ENCODE peak calls at places on chromosomes 7 and 10, in eight cellular contexts. Q is AG04450, R is colonic mucosa, O is HL-60, W is DND-41, G is lung, I is HCT116, M is AG10803. P is an unnamed sample.

GRCh38 chr10:75401569-75402485 is at the start of gene ZNF503:
- DNase-seq in Q (peak), G (peak), W (no peak), O (peak), M (peak), I (peak), R (peak), P (peak)

GRCh38 chr10:21060626-21061025 is 163.5 kb upstream of the NEBL start:
- DNase-seq in W (no peak), G (no peak), Q (no peak), R (no peak), M (no peak), O (no peak), I (no peak), P (no peak)

GRCh38 chr10:36462194-36462593 is 663.2 kb upstream of the ANKRD30A start:
- DNase-seq in R (no peak), I (no peak), M (peak), G (no peak), O (no peak), Q (no peak), W (no peak), P (peak)

GRCh38 chr7:118152149-118152548 is 31.8 kb upstream of the LSM8 start:
- DNase-seq in I (no peak), W (no peak), Q (no peak), O (no peak), G (no peak), R (no peak), M (peak), P (no peak)

GRCh38 chr10:123202526-123202925 is 48.3 kb downstream of the BUB3 start:
- DNase-seq in W (no peak), Q (no peak), G (no peak), M (no peak), I (no peak), R (no peak), O (no peak), P (no peak)

GRCh38 chr7:77727936-77728701 is 31.9 kb downstream of the RSBN1L start:
- DNase-seq in M (peak), I (no peak), G (no peak), Q (no peak), W (no peak), O (no peak), R (no peak), P (peak)

GRCh38 chr10:21202766-21203457 is 305.8 kb upstream of the NEBL start:
- DNase-seq in G (no peak), Q (no peak), O (no peak), M (peak), I (no peak), R (no peak), W (no peak), P (no peak)

GRCh38 chr7:2645274-2645868 is 13.6 kb downstream of the TTYH3 start:
- DNase-seq in W (peak), I (no peak), G (no peak), O (peak), M (peak), Q (no peak), R (no peak), P (peak)

GRCh38 chr7:20816389-20816959 is 29.8 kb upstream of the SP8 start:
- DNase-seq in W (no peak), R (no peak), M (no peak), Q (no peak), G (no peak), I (no peak), O (no peak), P (peak)

GRCh38 chr10:26374426-26374825 is 63.7 kb upstream of the APBB1IP start:
- DNase-seq in O (no peak), M (no peak), Q (no peak), G (no peak), I (no peak), W (no peak), R (no peak), P (no peak)

GRCh38 chr7:11707606-11708193 is 124.3 kb downstream of the THSD7A start:
- DNase-seq in M (no peak), R (no peak), G (no peak), Q (no peak), I (no peak), W (no peak), O (no peak), P (no peak)

GRCh38 chr10:52740913-52741675 is 31.5 kb downstream of the MBL2 start:
- DNase-seq in G (no peak), R (peak), M (peak), I (peak), W (peak), Q (no peak), O (no peak), P (peak)

GRCh38 chr7:138975343-138976104 is 5.7 kb downstream of the KIAA1549 start:
- DNase-seq in G (no peak), Q (no peak), O (no peak), W (no peak), R (no peak), I (no peak), M (no peak), P (no peak)

GRCh38 chr10:104819731-104820130 is 178.6 kb downstream of the SORCS3 start:
- DNase-seq in M (no peak), W (no peak), O (no peak), R (no peak), I (no peak), G (no peak), Q (no peak), P (no peak)

GRCh38 chr10:116690356-116691078 is 51.8 kb downstream of the HSPA12A start:
- DNase-seq in Q (no peak), M (no peak), R (no peak), I (no peak), W (no peak), G (no peak), O (no peak), P (peak)

GRCh38 chr7:66150471-66150870 is 35.8 kb downstream of the CRCP start:
- DNase-seq in W (no peak), R (peak), I (no peak), O (no peak), Q (no peak), M (peak), G (peak), P (peak)

GRCh38 chr10:17075510-17075909 is 54.1 kb downstream of the CUBN start:
- DNase-seq in R (no peak), O (peak), I (no peak), Q (peak), M (peak), G (no peak), W (no peak), P (peak)

GRCh38 chr7:155405399-155406318 is 52.3 kb upstream of the EN2 start:
- DNase-seq in G (no peak), I (no peak), M (no peak), O (no peak), W (no peak), R (no peak), Q (no peak), P (no peak)

GRCh38 chr10:521261-521660 is 168.2 kb downstream of the DIP2C start:
- DNase-seq in O (no peak), I (no peak), R (no peak), W (no peak), G (no peak), Q (no peak), M (no peak), P (no peak)

GRCh38 chr7:122329145-122329802 is 24.7 kb upstream of the FEZF1 start:
- DNase-seq in I (no peak), O (no peak), W (no peak), G (no peak), Q (no peak), M (no peak), R (no peak), P (no peak)

GRCh38 chr10:30127120-30127541 is 67.7 kb upstream of the JCAD start:
- DNase-seq in M (peak), G (no peak), O (no peak), Q (no peak), W (no peak), I (no peak), R (no peak), P (peak)

GRCh38 chr7:23462846-23463245 is 7.4 kb downstream of the IGF2BP3 start:
- DNase-seq in G (no peak), R (no peak), I (no peak), W (no peak), M (peak), O (no peak), Q (no peak), P (peak)

GRCh38 chr10:35456175-35456574 is 119.9 kb downstream of the CCNY start:
- DNase-seq in I (no peak), G (no peak), W (no peak), Q (no peak), M (no peak), O (no peak), R (no peak), P (no peak)

GRCh38 chr10:102714621-102715455 is at the start of gene SFXN2:
- DNase-seq in G (peak), W (peak), R (peak), Q (no peak), I (no peak), O (no peak), M (no peak), P (no peak)

GRCh38 chr7:130904031-130904757 is 170.2 kb upstream of the KLF14 start:
- DNase-seq in Q (peak), I (peak), O (no peak), M (peak), R (no peak), W (no peak), G (no peak), P (peak)

GRCh38 chr7:94412762-94413322 is 18.1 kb downstream of the COL1A2 start:
- DNase-seq in I (no peak), M (peak), G (no peak), R (no peak), O (no peak), W (no peak), Q (no peak), P (peak)

GRCh38 chr7:37956791-37957190 is 36.4 kb downstream of the EPDR1 start:
- DNase-seq in W (no peak), M (no peak), R (no peak), I (no peak), O (no peak), G (no peak), Q (no peak), P (no peak)

GRCh38 chr10:86752311-86752710 is 4.1 kb upstream of the BMPR1A start:
- DNase-seq in W (no peak), M (no peak), G (no peak), R (peak), O (no peak), Q (no peak), I (no peak), P (no peak)

GRCh38 chr7:154909241-154910105 is 93.5 kb downstream of the PAXIP1 start:
- DNase-seq in W (no peak), G (no peak), R (no peak), Q (no peak), O (no peak), I (no peak), M (no peak), P (no peak)

GRCh38 chr10:44033008-44033407 is 351.9 kb downstream of the CXCL12 start:
- DNase-seq in R (no peak), G (no peak), O (no peak), I (no peak), M (peak), W (no peak), Q (no peak), P (peak)

DNA sequence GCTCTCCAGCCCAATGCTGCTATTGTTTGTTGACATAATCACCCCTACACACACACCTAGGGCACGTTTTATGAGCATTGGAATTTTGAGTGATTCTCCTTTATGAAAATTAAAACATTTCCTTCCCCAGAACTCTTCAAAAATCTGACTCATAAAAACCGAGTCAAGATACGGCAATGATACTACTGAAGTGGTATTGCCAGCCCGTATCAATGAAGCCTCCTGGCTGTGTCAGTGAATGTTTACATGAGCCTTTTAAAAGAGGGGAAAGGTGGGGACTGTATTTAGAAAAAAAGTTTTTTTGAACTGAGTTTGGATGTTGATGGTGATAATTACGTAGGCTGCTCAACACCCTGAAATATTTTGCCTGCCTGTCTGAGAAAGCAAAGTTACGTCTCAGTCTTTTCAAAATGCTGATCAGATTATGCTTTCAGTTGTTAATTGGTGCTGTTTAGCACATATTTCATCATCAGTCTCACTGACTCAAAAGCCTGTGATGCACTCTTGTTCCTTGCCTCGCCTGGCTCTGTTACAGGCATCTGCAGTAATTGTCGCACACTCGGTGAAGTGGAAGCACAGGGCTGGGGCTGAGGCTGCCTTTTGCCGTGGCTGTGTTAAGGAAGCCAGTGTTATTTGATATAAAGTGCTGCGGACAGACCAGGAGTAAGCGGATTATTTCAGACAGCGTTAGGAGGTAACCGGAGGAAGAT is 157.4 kb upstream of the TCF7L2 start:
- DNase-seq in G (no peak), W (no peak), M (peak), Q (no peak), R (peak), I (no peak), O (no peak), P (peak)
- H3K4me3 ChIP-seq in G (no peak), W (no peak), M (peak), Q (peak), R (no peak), I (no peak), O (no peak), P (peak)

GRCh38 chr7:27143950-27144798 is 693 bp upstream of the HOXA5 start:
- DNase-seq in I (no peak), R (peak), Q (no peak), O (no peak), G (no peak), W (no peak), M (no peak), P (peak)

GRCh38 chr7:27141591-27142561 is 1.6 kb downstream of the HOXA5 start:
- DNase-seq in G (no peak), O (no peak), Q (no peak), R (peak), W (no peak), M (no peak), I (no peak), P (peak)

GRCh38 chr7:27142562-27143021 is 889 bp downstream of the HOXA5 start:
- DNase-seq in R (peak), O (no peak), W (no peak), M (no peak), G (no peak), I (no peak), Q (no peak), P (no peak)

GRCh38 chr7:27144799-27145166 is 1.3 kb upstream of the HOXA5 start:
- DNase-seq in W (no peak), M (no peak), Q (no peak), R (peak), O (no peak), I (no peak), G (no peak), P (no peak)

GRCh38 chr7:27143022-27143949 is at the start of gene HOXA5:
- DNase-seq in Q (peak), G (peak), M (peak), O (peak), R (peak), W (no peak), I (no peak), P (peak)
- TF ChIP-seq CTCF in Q (peak), G (peak), M (peak), O (peak), R (peak), W (peak), I (no peak), P (peak)

GRCh38 chr10:71345720-71346119 is 26.7 kb downstream of the SLC29A3 start:
- DNase-seq in Q (no peak), I (no peak), M (no peak), W (no peak), G (no peak), O (no peak), R (no peak), P (no peak)

GRCh38 chr10:71348850-71349249 is 29.8 kb downstream of the SLC29A3 start:
- DNase-seq in Q (no peak), W (no peak), O (no peak), M (no peak), G (no peak), R (no peak), I (no peak), P (no peak)

GRCh38 chr10:71346731-71347130 is 27.7 kb downstream of the SLC29A3 start:
- DNase-seq in I (no peak), G (no peak), W (no peak), Q (no peak), R (no peak), M (no peak), O (no peak), P (no peak)

GRCh38 chr10:71349401-71349800 is 30.3 kb downstream of the SLC29A3 start:
- DNase-seq in G (no peak), W (no peak), M (no peak), I (no peak), O (no peak), Q (no peak), R (no peak), P (no peak)

GRCh38 chr10:71347587-71348395 is 28.7 kb downstream of the SLC29A3 start:
- DNase-seq in R (peak), G (no peak), M (no peak), O (no peak), I (no peak), Q (no peak), W (no peak), P (no peak)
- H3K4me3 ChIP-seq in R (no peak), G (no peak), M (no peak), O (no peak), I (no peak), Q (no peak), W (no peak), P (no peak)

DNA sequence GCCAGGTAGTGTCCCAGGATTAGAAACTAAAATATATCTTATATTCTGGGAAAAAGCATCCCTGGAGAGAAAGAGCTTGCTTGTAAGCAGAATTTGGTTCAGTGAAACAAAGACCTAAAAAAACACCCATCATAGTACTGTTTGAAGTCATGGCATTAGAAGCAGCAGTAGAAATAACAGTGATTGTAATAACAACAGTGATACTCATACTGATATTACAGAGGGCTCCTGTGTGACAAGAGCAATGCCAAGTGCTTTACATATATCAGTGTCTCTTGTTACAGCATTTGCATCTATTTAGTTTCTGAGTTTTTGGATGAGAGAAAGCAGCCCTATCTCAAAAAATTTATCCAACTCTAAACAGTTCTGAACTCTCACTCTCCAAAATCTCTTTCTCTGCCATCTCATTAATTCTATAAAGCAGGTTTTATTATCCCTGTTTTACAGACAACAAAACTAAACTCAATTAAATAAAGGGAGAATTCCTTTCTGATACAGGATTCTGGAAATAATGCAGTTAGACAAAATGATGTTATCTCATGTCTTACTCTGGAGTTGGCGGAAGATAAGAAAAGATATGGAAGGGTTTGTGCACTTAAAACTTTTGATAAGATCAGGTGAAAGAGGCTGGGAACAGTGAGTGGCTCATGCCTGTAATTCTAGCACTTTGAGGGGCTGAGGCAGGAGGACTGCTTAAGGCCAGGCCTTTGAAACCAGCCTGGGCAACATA is 146.5 kb upstream of the AOAH start:
- DNase-seq in Q (no peak), R (no peak), M (no peak), I (no peak), G (no peak), W (no peak), O (no peak), P (no peak)
- TF ChIP-seq CTCF in Q (no peak), R (no peak), M (no peak), I (no peak), G (no peak), W (no peak), O (no peak), P (no peak)

GRCh38 chr10:62749104-62749683 is 55.3 kb upstream of the ADO start:
- DNase-seq in Q (no peak), O (no peak), R (no peak), G (no peak), W (no peak), M (no peak), I (no peak), P (no peak)
- H3K4me3 ChIP-seq in Q (no peak), O (no peak), R (no peak), G (no peak), W (no peak), M (no peak), I (no peak), P (no peak)

GRCh38 chr10:83917519-83918506 is 221.5 kb upstream of the GHITM start:
- DNase-seq in R (peak), G (no peak), Q (no peak), W (no peak), M (no peak), O (peak), I (peak), P (no peak)
- TF ChIP-seq CTCF in R (no peak), G (no peak), Q (no peak), W (peak), M (no peak), O (peak), I (peak), P (no peak)

GRCh38 chr10:56605043-56605442 is 244.0 kb upstream of the ZWINT start:
- DNase-seq in W (no peak), I (no peak), O (no peak), M (no peak), R (no peak), Q (no peak), G (no peak), P (no peak)
- H3K4me3 ChIP-seq in W (no peak), I (no peak), O (no peak), M (no peak), R (no peak), Q (no peak), G (no peak), P (no peak)

GRCh38 chr7:98251844-98252639 is at the start of gene TECPR1:
- DNase-seq in W (peak), G (peak), Q (peak), R (peak), I (peak), M (peak), O (peak), P (peak)
- TF ChIP-seq CTCF in W (peak), G (no peak), Q (peak), R (no peak), I (no peak), M (no peak), O (no peak), P (no peak)

P was measured in fibroblast of villous mesenchyme.